ENCODE peak calls at places on chromosomes 13 and 19, in six cellular contexts. One of them, this sample, is unnamed.

GRCh38 chr13:91185294-91185863 is 162.1 kb upstream of the MIR17HG start:
- DNase-seq in lower leg skin: no peak
- DNase-seq in stimulated activated CD4-positive, alpha-beta T cell treated with anti-CD3 and anti-CD28 coated beads, TNF-alpha, amount 100 ng/mL, for 1 hour: no peak
- DNase-seq in activated CD4-positive, alpha-beta memory T cell treated with anti-CD3 and anti-CD28 coated beads for 36 hours: no peak
- DNase-seq in AG08396: no peak
- DNase-seq in thoracic aorta: no peak
- DNase-seq in this sample: peak; percentile 62

GRCh38 chr13:28984326-28984725 is 164.2 kb downstream of the MTUS2 start:
- DNase-seq in lower leg skin: no peak
- DNase-seq in stimulated activated CD4-positive, alpha-beta T cell treated with anti-CD3 and anti-CD28 coated beads, TNF-alpha, amount 100 ng/mL, for 1 hour: no peak
- DNase-seq in activated CD4-positive, alpha-beta memory T cell treated with anti-CD3 and anti-CD28 coated beads for 36 hours: no peak
- DNase-seq in AG08396: no peak
- DNase-seq in thoracic aorta: no peak
- DNase-seq in this sample: no peak

GRCh38 chr19:43960411-43960810 is 9.4 kb downstream of the ZNF221 start:
- DNase-seq in lower leg skin: no peak
- DNase-seq in stimulated activated CD4-positive, alpha-beta T cell treated with anti-CD3 and anti-CD28 coated beads, TNF-alpha, amount 100 ng/mL, for 1 hour: no peak
- DNase-seq in activated CD4-positive, alpha-beta memory T cell treated with anti-CD3 and anti-CD28 coated beads for 36 hours: no peak
- DNase-seq in AG08396: no peak
- DNase-seq in thoracic aorta: no peak
- DNase-seq in this sample: no peak

GRCh38 chr19:10625003-10625761 is at the start of gene SLC44A2:
- DNase-seq in lower leg skin: peak; percentile 94
- DNase-seq in stimulated activated CD4-positive, alpha-beta T cell treated with anti-CD3 and anti-CD28 coated beads, TNF-alpha, amount 100 ng/mL, for 1 hour: no peak
- DNase-seq in activated CD4-positive, alpha-beta memory T cell treated with anti-CD3 and anti-CD28 coated beads for 36 hours: no peak
- DNase-seq in AG08396: peak; percentile 97
- DNase-seq in thoracic aorta: no peak
- DNase-seq in this sample: peak; percentile 81

GRCh38 chr19:8116437-8117293 is 32.7 kb downstream of the FBN3 start:
- DNase-seq in lower leg skin: no peak
- DNase-seq in stimulated activated CD4-positive, alpha-beta T cell treated with anti-CD3 and anti-CD28 coated beads, TNF-alpha, amount 100 ng/mL, for 1 hour: no peak
- DNase-seq in activated CD4-positive, alpha-beta memory T cell treated with anti-CD3 and anti-CD28 coated beads for 36 hours: no peak
- DNase-seq in AG08396: no peak
- DNase-seq in thoracic aorta: no peak
- DNase-seq in this sample: no peak

GRCh38 chr13:20161275-20161950 is 561 bp upstream of the GJA3 start:
- DNase-seq in lower leg skin: no peak
- DNase-seq in stimulated activated CD4-positive, alpha-beta T cell treated with anti-CD3 and anti-CD28 coated beads, TNF-alpha, amount 100 ng/mL, for 1 hour: peak; percentile 38
- DNase-seq in activated CD4-positive, alpha-beta memory T cell treated with anti-CD3 and anti-CD28 coated beads for 36 hours: peak; percentile 66
- DNase-seq in AG08396: no peak
- DNase-seq in thoracic aorta: no peak
- DNase-seq in this sample: peak; percentile 1

GRCh38 chr13:85040176-85040660 is 759.0 kb downstream of the SLITRK6 start:
- DNase-seq in lower leg skin: no peak
- DNase-seq in stimulated activated CD4-positive, alpha-beta T cell treated with anti-CD3 and anti-CD28 coated beads, TNF-alpha, amount 100 ng/mL, for 1 hour: no peak
- DNase-seq in activated CD4-positive, alpha-beta memory T cell treated with anti-CD3 and anti-CD28 coated beads for 36 hours: no peak
- DNase-seq in AG08396: no peak
- DNase-seq in thoracic aorta: no peak
- DNase-seq in this sample: peak; percentile 86

GRCh38 chr19:14350302-14350701 is 30.9 kb upstream of the ADGRE5 start:
- DNase-seq in lower leg skin: no peak
- DNase-seq in stimulated activated CD4-positive, alpha-beta T cell treated with anti-CD3 and anti-CD28 coated beads, TNF-alpha, amount 100 ng/mL, for 1 hour: no peak
- DNase-seq in activated CD4-positive, alpha-beta memory T cell treated with anti-CD3 and anti-CD28 coated beads for 36 hours: no peak
- DNase-seq in AG08396: no peak
- DNase-seq in thoracic aorta: no peak
- DNase-seq in this sample: peak; percentile 59